ENCODE peak calls at places on chromosomes 3 and 15, in five cellular contexts. One of them, this sample, is unnamed.

GRCh38 chr3:197042539-197042938 is 12.9 kb upstream of the MELTF start:
- DNase-seq in GM23338: no peak
- DNase-seq in hepatocyte: no peak
- DNase-seq in HCT116: no peak
- DNase-seq in A673: no peak
- DNase-seq in this sample: no peak

GRCh38 chr15:74427607-74428441 is 5.9 kb downstream of the SEMA7A start:
- DNase-seq in A673: no peak
- DNase-seq in GM23338: no peak
- DNase-seq in hepatocyte: no peak
- DNase-seq in HCT116: no peak
- DNase-seq in this sample: no peak

GRCh38 chr15:61337541-61337940 is 108.4 kb upstream of the RORA start:
- DNase-seq in A673: no peak
- DNase-seq in HCT116: no peak
- DNase-seq in hepatocyte: no peak
- DNase-seq in GM23338: no peak
- DNase-seq in this sample: no peak

GRCh38 chr3:187914231-187914630 is 169.0 kb upstream of the BCL6 start:
- DNase-seq in GM23338: no peak
- DNase-seq in A673: no peak
- DNase-seq in HCT116: no peak
- DNase-seq in hepatocyte: no peak
- DNase-seq in this sample: no peak

GRCh38 chr3:76107935-76108570 is 322.7 kb upstream of the ZNF717 start:
- DNase-seq in HCT116: peak; percentile 0
- DNase-seq in hepatocyte: peak; percentile 42
- DNase-seq in GM23338: peak; percentile 70
- DNase-seq in A673: peak; percentile 28
- DNase-seq in this sample: no peak

GRCh38 chr3:137194301-137194700 is 236.5 kb downstream of the IL20RB start:
- DNase-seq in GM23338: no peak
- DNase-seq in A673: no peak
- DNase-seq in hepatocyte: no peak
- DNase-seq in HCT116: no peak
- DNase-seq in this sample: no peak

GRCh38 chr3:127800508-127800907 is 21.8 kb downstream of the MGLL start:
- DNase-seq in HCT116: no peak
- DNase-seq in hepatocyte: no peak
- DNase-seq in A673: no peak
- DNase-seq in GM23338: no peak
- DNase-seq in this sample: peak; percentile 89

GRCh38 chr15:31897746-31898145 is 132.6 kb upstream of the CHRNA7 start:
- DNase-seq in GM23338: no peak
- DNase-seq in hepatocyte: no peak
- DNase-seq in HCT116: no peak
- DNase-seq in A673: no peak
- DNase-seq in this sample: no peak

GRCh38 chr15:101348643-101349496 is 53.8 kb upstream of the SNRPA1 start:
- DNase-seq in GM23338: no peak
- DNase-seq in A673: no peak
- DNase-seq in hepatocyte: no peak
- DNase-seq in HCT116: no peak
- DNase-seq in this sample: no peak

GRCh38 chr15:94485148-94485719 is 253.9 kb downstream of the MCTP2 start:
- DNase-seq in hepatocyte: no peak
- DNase-seq in A673: no peak
- DNase-seq in HCT116: no peak
- DNase-seq in GM23338: no peak
- DNase-seq in this sample: no peak

GRCh38 chr3:175179055-175179454 is 319.9 kb downstream of the NAALADL2 start:
- DNase-seq in hepatocyte: no peak
- DNase-seq in GM23338: no peak
- DNase-seq in HCT116: no peak
- DNase-seq in A673: no peak
- DNase-seq in this sample: peak; percentile 79

GRCh38 chr3:171101982-171102610 is 75.6 kb upstream of the SLC2A2 start:
- DNase-seq in HCT116: no peak
- DNase-seq in hepatocyte: no peak
- DNase-seq in GM23338: no peak
- DNase-seq in A673: no peak
- DNase-seq in this sample: no peak

GRCh38 chr3:4416961-4417360 is 50.1 kb downstream of the SUMF1 start:
- DNase-seq in HCT116: peak; percentile 6
- DNase-seq in A673: peak; percentile 85
- DNase-seq in GM23338: no peak
- DNase-seq in hepatocyte: no peak
- DNase-seq in this sample: peak; percentile 54

GRCh38 chr15:66369773-66370651 is 13.5 kb upstream of the TIPIN start:
- DNase-seq in A673: peak; percentile 9
- DNase-seq in GM23338: peak; percentile 61
- DNase-seq in HCT116: no peak
- DNase-seq in hepatocyte: no peak
- DNase-seq in this sample: peak; percentile 92

GRCh38 chr3:19012846-19013245 is 135.5 kb upstream of the KCNH8 start:
- DNase-seq in A673: no peak
- DNase-seq in GM23338: no peak
- DNase-seq in hepatocyte: no peak
- DNase-seq in HCT116: no peak
- DNase-seq in this sample: no peak

GRCh38 chr15:99343208-99343607 is 91.9 kb downstream of the LRRC28 start:
- DNase-seq in A673: no peak
- DNase-seq in hepatocyte: no peak
- DNase-seq in GM23338: no peak
- DNase-seq in HCT116: no peak
- DNase-seq in this sample: no peak

GRCh38 chr3:12679468-12679867 is 15.6 kb upstream of the RAF1 start:
- DNase-seq in hepatocyte: peak; percentile 58
- DNase-seq in A673: no peak
- DNase-seq in GM23338: no peak
- DNase-seq in HCT116: no peak
- DNase-seq in this sample: no peak

DNA sequence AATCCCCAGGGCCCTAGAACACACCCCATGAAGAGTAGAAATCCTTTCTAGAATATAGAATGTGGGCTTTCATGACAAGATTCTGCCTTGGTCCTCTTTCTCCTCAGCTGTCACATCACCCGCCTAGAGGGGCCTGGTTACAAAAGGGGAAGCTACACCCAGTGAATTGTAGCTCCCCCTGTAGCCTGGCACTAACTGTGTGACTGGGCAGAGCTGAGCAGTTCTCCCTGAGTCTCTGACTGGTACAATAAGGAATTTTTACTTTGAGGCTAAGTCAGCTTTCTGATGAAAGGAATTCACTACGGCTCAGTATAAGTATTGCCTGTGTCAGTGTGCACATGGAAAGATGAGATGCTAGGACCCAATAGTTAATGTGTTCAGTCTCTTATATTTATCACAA is 28.7 kb upstream of the ZNF148 start:
- DNase-seq in hepatocyte: no peak
- DNase-seq in A673: no peak
- DNase-seq in GM23338: peak; percentile 17
- DNase-seq in HCT116: no peak
- DNase-seq in this sample: no peak
- TF ChIP-seq CTCF in hepatocyte: no peak
- TF ChIP-seq CTCF in A673: no peak
- TF ChIP-seq CTCF in GM23338: peak; percentile 14
- TF ChIP-seq CTCF in HCT116: no peak
- TF ChIP-seq CTCF in this sample: no peak

GRCh38 chr15:52799145-52799811 is 9.1 kb upstream of the ONECUT1 start:
- DNase-seq in hepatocyte: no peak
- DNase-seq in GM23338: no peak
- DNase-seq in HCT116: no peak
- DNase-seq in A673: no peak
- DNase-seq in this sample: no peak

GRCh38 chr15:52802110-52802509 is 12.0 kb upstream of the ONECUT1 start:
- DNase-seq in A673: no peak
- DNase-seq in hepatocyte: no peak
- DNase-seq in HCT116: no peak
- DNase-seq in GM23338: no peak
- DNase-seq in this sample: no peak

GRCh38 chr15:52801748-52802085 is 11.6 kb upstream of the ONECUT1 start:
- DNase-seq in A673: no peak
- DNase-seq in GM23338: no peak
- DNase-seq in hepatocyte: no peak
- DNase-seq in HCT116: no peak
- DNase-seq in this sample: no peak

GRCh38 chr15:52798529-52799101 is 8.5 kb upstream of the ONECUT1 start:
- DNase-seq in hepatocyte: no peak
- DNase-seq in A673: no peak
- DNase-seq in HCT116: no peak
- DNase-seq in GM23338: peak; percentile 88
- DNase-seq in this sample: no peak

DNA sequence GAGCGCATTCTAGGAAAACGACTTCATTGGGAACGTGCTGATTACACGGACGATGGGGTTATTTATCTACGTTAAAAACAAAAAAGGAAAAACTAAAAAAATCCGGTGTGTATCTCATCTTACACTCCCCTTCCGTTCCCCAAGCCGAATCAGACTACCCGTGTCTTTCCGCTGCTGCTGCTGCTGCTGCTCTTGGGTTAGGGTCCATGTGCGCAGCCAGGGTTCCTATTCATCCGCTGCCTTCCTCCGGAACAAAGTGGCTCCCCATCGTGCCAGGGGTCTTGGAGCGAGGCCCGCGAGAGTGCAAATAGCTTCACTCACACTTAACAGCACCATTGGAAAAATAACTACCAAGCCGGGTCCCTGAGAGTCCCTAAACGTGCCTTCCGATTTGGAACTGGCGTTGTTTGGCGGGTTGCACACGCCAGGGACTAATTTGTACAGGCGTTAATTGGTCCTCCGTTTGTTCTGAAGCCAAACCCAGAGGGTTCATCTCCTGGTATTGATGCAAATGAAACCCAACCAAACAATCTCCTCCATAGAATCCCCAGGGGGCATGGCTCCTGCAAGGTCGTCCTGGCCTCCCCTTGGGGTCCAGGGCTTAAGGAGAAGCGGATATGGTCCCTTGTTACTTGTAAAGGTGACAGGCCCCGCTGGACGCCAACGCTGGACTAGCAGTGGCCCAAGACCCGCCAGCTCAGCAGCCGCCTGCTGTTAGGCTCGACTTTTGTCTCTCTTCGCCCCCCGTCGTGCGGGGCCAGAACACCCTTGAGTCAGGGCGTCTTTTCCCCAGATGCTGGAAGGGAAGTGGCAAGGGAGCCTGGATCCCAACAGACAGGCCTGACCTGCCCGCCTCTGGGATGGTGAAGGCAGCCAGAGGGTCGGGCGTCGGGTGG is 11.0 kb upstream of the ONECUT1 start:
- DNase-seq in HCT116: no peak
- DNase-seq in hepatocyte: no peak
- DNase-seq in A673: no peak
- DNase-seq in GM23338: peak; percentile 52
- DNase-seq in this sample: no peak
- TF ChIP-seq EZH2 in HCT116: no peak
- TF ChIP-seq EZH2 in hepatocyte: no peak
- TF ChIP-seq EZH2 in A673: no peak
- TF ChIP-seq EZH2 in GM23338: peak; percentile 12
- TF ChIP-seq EZH2 in this sample: no peak

DNA sequence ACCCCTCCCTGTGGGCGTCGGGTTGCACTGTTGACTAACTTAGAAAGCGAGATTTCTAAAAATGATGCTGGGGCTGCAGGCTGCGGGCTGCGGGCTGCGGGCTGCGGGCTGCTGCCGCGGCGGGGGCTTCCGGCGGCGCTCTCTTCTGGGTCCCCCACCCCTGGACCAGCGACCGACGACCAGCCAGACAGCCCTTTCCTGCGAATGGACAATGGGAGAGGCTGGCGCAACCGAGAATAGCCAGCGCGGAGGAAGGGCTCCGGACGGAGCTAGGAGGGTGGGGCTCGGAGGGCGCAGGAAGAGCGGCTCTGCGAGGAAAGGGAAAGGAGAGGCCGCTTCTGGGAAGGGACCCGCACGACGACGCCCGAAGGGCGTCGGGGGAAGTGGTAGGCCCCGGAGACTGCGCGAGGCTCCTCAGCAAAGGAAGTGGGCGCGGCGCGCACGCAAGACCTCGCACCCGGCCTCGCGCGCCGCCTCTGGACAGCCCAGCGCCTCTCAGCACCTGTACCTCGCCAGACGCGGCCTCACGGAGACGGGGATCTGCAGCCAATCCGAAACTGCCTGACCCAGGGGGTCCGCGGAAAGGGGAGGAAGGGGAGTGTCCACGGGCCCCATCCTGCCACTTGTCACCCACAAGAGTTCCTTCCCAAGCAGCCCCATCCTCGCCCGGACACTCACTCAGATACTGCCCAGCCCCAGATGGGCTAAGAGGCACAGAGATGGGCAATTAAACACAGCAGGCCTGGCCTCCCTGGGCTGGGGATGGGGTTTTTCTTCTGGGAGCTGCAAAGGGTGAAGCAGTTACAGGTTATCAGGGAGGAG is 70.7 kb downstream of the SLC12A8 start:
- DNase-seq in hepatocyte: peak; percentile 80
- DNase-seq in GM23338: peak; percentile 88
- DNase-seq in A673: peak; percentile 28
- DNase-seq in HCT116: no peak
- DNase-seq in this sample: peak; percentile 37
- H3K4me1 ChIP-seq in hepatocyte: peaks cover 19% of the 10 kb centered on the region
- H3K4me1 ChIP-seq in GM23338: peaks cover 35% of the 10 kb centered on the region
- H3K4me1 ChIP-seq in A673: peaks cover 6% of the 10 kb centered on the region
- H3K4me1 ChIP-seq in HCT116: peaks cover 15% of the 10 kb centered on the region
- H3K4me1 ChIP-seq in this sample: peaks cover 12% of the 10 kb centered on the region

DNA sequence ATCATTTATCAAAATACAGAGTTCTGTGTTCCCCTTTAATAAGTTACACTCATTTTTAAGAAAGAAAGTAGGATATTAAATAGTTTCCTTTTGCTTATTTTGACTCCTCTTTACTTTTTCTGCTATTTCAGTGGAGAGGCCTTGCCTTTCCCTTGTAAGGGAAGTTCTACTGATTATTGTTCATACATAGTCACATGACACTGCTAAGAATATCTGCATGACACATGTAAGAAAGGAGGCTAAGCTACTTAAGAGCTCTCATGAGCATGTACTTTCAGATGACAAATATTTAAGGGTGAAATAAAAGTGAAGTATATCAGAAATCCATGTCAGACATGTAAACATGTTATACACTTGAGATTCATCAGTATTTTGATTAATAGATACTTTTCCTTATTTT is 39.0 kb downstream of the MYRIP start:
- DNase-seq in A673: no peak
- DNase-seq in hepatocyte: no peak
- DNase-seq in GM23338: no peak
- DNase-seq in HCT116: no peak
- DNase-seq in this sample: no peak
- TF ChIP-seq CTCF in A673: no peak
- TF ChIP-seq CTCF in hepatocyte: no peak
- TF ChIP-seq CTCF in GM23338: no peak
- TF ChIP-seq CTCF in HCT116: no peak
- TF ChIP-seq CTCF in this sample: no peak